ENCODE peak calls at places on chromosomes 4 and X, in seven cellular contexts. Z is NCI-H2171, E is dorsolateral prefrontal cortex, U is NCI-H2029 treated with DMSO at 0.1 percent for 48 hours, K is H7, F is skeletal muscle cell, I is neural crest cell. A is an unnamed sample.

GRCh38 chrX:111041018-111041462 is 55.0 kb upstream of the PAK3 start:
- DNase-seq in Z (no peak), E (no peak), U (no peak), K (no peak), F (peak), I (no peak), A (peak)

GRCh38 chr4:87356832-87357526 is 34.0 kb downstream of the HSD17B11 start:
- DNase-seq in Z (no peak), E (no peak), U (no peak), K (peak), F (no peak), I (no peak), A (no peak)

GRCh38 chrX:149567621-149568417 is 18.1 kb upstream of the HSFX3 start:
- DNase-seq in Z (no peak), E (no peak), U (no peak), K (no peak), F (no peak), I (no peak), A (no peak)

GRCh38 chr4:15888515-15888914 is 50.0 kb downstream of the FGFBP1 start:
- DNase-seq in Z (no peak), E (no peak), U (no peak), K (no peak), F (no peak), I (no peak), A (no peak)

GRCh38 chr4:71683309-71683708 is 100.6 kb downstream of the GC start:
- DNase-seq in Z (no peak), E (no peak), U (no peak), K (no peak), F (no peak), I (no peak), A (no peak)

GRCh38 chrX:397575-397974 is 10.9 kb upstream of the PPP2R3B start:
- DNase-seq in Z (no peak), E (no peak), U (no peak), K (peak), F (peak), I (peak), A (peak)

GRCh38 chr4:42280327-42281095 is 116.8 kb upstream of the SHISA3 start:
- DNase-seq in Z (no peak), E (no peak), U (no peak), K (peak), F (no peak), I (peak), A (peak)

GRCh38 chrX:148380614-148381561 is 119.5 kb upstream of the AFF2 start:
- DNase-seq in Z (no peak), E (no peak), U (no peak), K (no peak), F (peak), I (no peak), A (peak)

GRCh38 chr4:8674311-8674885 is 81.8 kb downstream of the CPZ start:
- DNase-seq in Z (no peak), E (no peak), U (no peak), K (peak), F (no peak), I (no peak), A (no peak)

GRCh38 chr4:89836031-89836777 is 757 bp downstream of the SNCA start:
- DNase-seq in Z (no peak), E (peak), U (no peak), K (peak), F (no peak), I (peak), A (peak)

GRCh38 chr4:40486534-40486933 is 143.1 kb downstream of the RBM47 start:
- DNase-seq in Z (no peak), E (no peak), U (no peak), K (no peak), F (peak), I (no peak), A (peak)

GRCh38 chr4:20317424-20317985 is 65.8 kb downstream of the SLIT2 start:
- DNase-seq in Z (no peak), E (no peak), U (no peak), K (no peak), F (no peak), I (no peak), A (no peak)

GRCh38 chr4:156547439-156547838 is 424.2 kb downstream of the PDGFC start:
- DNase-seq in Z (no peak), E (no peak), U (no peak), K (no peak), F (peak), I (no peak), A (peak)

GRCh38 chrX:1393871-1394615 is 2.1 kb upstream of the SLC25A6 start:
- DNase-seq in Z (no peak), E (peak), U (no peak), K (no peak), F (no peak), I (no peak), A (no peak)

GRCh38 chr4:159146454-159146853 is 43.6 kb downstream of the RAPGEF2 start:
- DNase-seq in Z (peak), E (no peak), U (peak), K (no peak), F (no peak), I (no peak), A (no peak)

GRCh38 chr4:24850669-24851068 is 55.3 kb downstream of the SOD3 start:
- DNase-seq in Z (no peak), E (no peak), U (no peak), K (no peak), F (peak), I (no peak), A (peak)

GRCh38 chr4:63226236-63226635 is 1183.0 kb downstream of the TECRL start:
- DNase-seq in Z (no peak), E (no peak), U (no peak), K (no peak), F (no peak), I (no peak), A (no peak)

GRCh38 chr4:184310171-184310567 is 92.5 kb upstream of the ENPP6 start:
- DNase-seq in Z (no peak), E (no peak), U (no peak), K (peak), F (no peak), I (no peak), A (no peak)

GRCh38 chrX:8345473-8345872 is 119.2 kb upstream of the VCX3B start:
- DNase-seq in Z (no peak), E (no peak), U (no peak), K (no peak), F (no peak), I (no peak), A (peak)

GRCh38 chr4:66489783-66490452 is 819.6 kb upstream of the EPHA5 start:
- DNase-seq in Z (no peak), E (no peak), U (no peak), K (no peak), F (peak), I (no peak), A (peak)

GRCh38 chr4:185535818-185536729 is 767 bp upstream of the PDLIM3 start:
- DNase-seq in Z (no peak), E (peak), U (no peak), K (peak), F (no peak), I (no peak), A (peak)

GRCh38 chr4:73508651-73509050 is 27.1 kb downstream of the AFM start:
- DNase-seq in Z (no peak), E (no peak), U (no peak), K (no peak), F (no peak), I (no peak), A (no peak)

A was measured in M059J.